ENCODE peak calls at places on chromosomes 7 and 10, in five cellular contexts. W is pancreas, N is endodermal cell, Z is HCT116, Y is GM23248. M is an unnamed sample. For H3K4me1, the result is how much of the 10 kb centered on the place peaks cover.

GRCh38 chr7:102279537-102280400 is 6.9 kb upstream of the SH2B2 start:
- DNase-seq in W (no peak), N (peak), Z (peak), Y (peak), M (peak)

GRCh38 chr7:133196872-133197612 is 55.8 kb upstream of the EXOC4 start:
- DNase-seq in W (no peak), N (peak), Z (no peak), Y (no peak), M (no peak)

GRCh38 chr10:77784856-77785255 is 141.7 kb downstream of the DLG5 start:
- DNase-seq in W (no peak), N (no peak), Z (no peak), Y (peak), M (no peak)

GRCh38 chr10:17375936-17376584 is 78.3 kb downstream of the ST8SIA6 start:
- DNase-seq in W (no peak), N (peak), Z (no peak), Y (peak), M (no peak)

GRCh38 chr7:30347226-30348082 is 63.1 kb downstream of the ZNRF2 start:
- DNase-seq in W (no peak), N (no peak), Z (no peak), Y (no peak), M (no peak)

GRCh38 chr10:97333351-97333600 is 1.3 kb downstream of the FRAT2 start:
- DNase-seq in W (no peak), N (peak), Z (no peak), Y (peak), M (no peak)

GRCh38 chr10:124294811-124295770 is 123.6 kb downstream of the OAT start:
- DNase-seq in W (no peak), N (no peak), Z (no peak), Y (no peak), M (no peak)

GRCh38 chr10:103757531-103758293 is 97.7 kb downstream of the SH3PXD2A start:
- DNase-seq in W (no peak), N (peak), Z (no peak), Y (peak), M (peak)

GRCh38 chr7:55044318-55044717 is 25.5 kb downstream of the EGFR start:
- DNase-seq in W (peak), N (no peak), Z (no peak), Y (no peak), M (no peak)

GRCh38 chr10:42975558-42976352 is 101.1 kb upstream of the RET start:
- DNase-seq in W (peak), N (peak), Z (peak), Y (no peak), M (no peak)

GRCh38 chr10:4514445-4515108 is 311.4 kb upstream of the AKR1E2 start:
- DNase-seq in W (no peak), N (no peak), Z (no peak), Y (peak), M (peak)

GRCh38 chr7:143048827-143049226 is 3.3 kb upstream of the OR6V1 start:
- DNase-seq in W (no peak), N (no peak), Z (peak), Y (peak), M (no peak)

GRCh38 chr10:110600487-110601101 is 33.1 kb downstream of the SMC3 start:
- DNase-seq in W (no peak), N (peak), Z (peak), Y (peak), M (no peak)

GRCh38 chr7:35593896-35594295 is 101.0 kb downstream of the HERPUD2 start:
- DNase-seq in W (no peak), N (peak), Z (peak), Y (no peak), M (no peak)

GRCh38 chr10:60570272-60570865 is 180.7 kb upstream of the ANK3 start:
- DNase-seq in W (no peak), N (no peak), Z (no peak), Y (no peak), M (no peak)

GRCh38 chr10:43125881-43126731 is 12.1 kb upstream of the CSGALNACT2 start:
- DNase-seq in W (no peak), N (peak), Z (no peak), Y (no peak), M (no peak)

GRCh38 chr10:24897326-24897926 is 55.0 kb downstream of the PRTFDC1 start:
- DNase-seq in W (no peak), N (peak), Z (peak), Y (peak), M (no peak)

GRCh38 chr10:95739046-95739445 is 16.9 kb upstream of the ENTPD1 start:
- DNase-seq in W (no peak), N (no peak), Z (no peak), Y (no peak), M (no peak)

GRCh38 chr7:598899-599298 is 79.3 kb upstream of the PDGFA start:
- DNase-seq in W (no peak), N (no peak), Z (no peak), Y (no peak), M (no peak)

GRCh38 chr10:70302292-70302691 is 18.5 kb upstream of the NPFFR1 start:
- DNase-seq in W (no peak), N (no peak), Z (no peak), Y (peak), M (no peak)

GRCh38 chr10:72186633-72187330 is 29.0 kb upstream of the ANAPC16 start:
- DNase-seq in W (no peak), N (no peak), Z (no peak), Y (peak), M (no peak)

GRCh38 chr7:100093498-100093897 is 4.7 kb downstream of the COPS6 start:
- DNase-seq in W (no peak), N (peak), Z (no peak), Y (no peak), M (no peak)

GRCh38 chr7:17492437-17492836 is 194.0 kb downstream of the AHR start:
- DNase-seq in W (no peak), N (no peak), Z (no peak), Y (no peak), M (no peak)

GRCh38 chr7:157515342-157516041 is 178.7 kb downstream of the DNAJB6 start:
- DNase-seq in W (no peak), N (peak), Z (no peak), Y (no peak), M (no peak)

GRCh38 chr10:86673216-86673826 is 5.0 kb downstream of the LDB3 start:
- DNase-seq in W (no peak), N (no peak), Z (no peak), Y (no peak), M (no peak)

GRCh38 chr10:110409926-110410325 is 87.8 kb upstream of the DUSP5 start:
- DNase-seq in W (no peak), N (no peak), Z (no peak), Y (peak), M (no peak)

GRCh38 chr10:110681023-110681681 is 37.0 kb downstream of the RBM20 start:
- DNase-seq in W (no peak), N (peak), Z (peak), Y (peak), M (peak)

GRCh38 chr7:152711444-152711944 is 35.6 kb upstream of the XRCC2 start:
- DNase-seq in W (no peak), N (no peak), Z (no peak), Y (no peak), M (no peak)
- H3K4me3 ChIP-seq in W (no peak), N (no peak), Z (peak), Y (no peak), M (no peak)

GRCh38 chr7:104928721-104929400 is 85.1 kb upstream of the KMT2E start:
- DNase-seq in W (no peak), N (no peak), Z (no peak), Y (no peak), M (no peak)
- H3K4me1 ChIP-seq in W (under half), N (under half), Z (under half), Y (under half), M (under half)

GRCh38 chr7:6271091-6271658 is 1.2 kb downstream of the CYTH3 start:
- DNase-seq in W (peak), N (peak), Z (no peak), Y (peak), M (peak)

GRCh38 chr7:6273917-6274630 is 1.6 kb upstream of the CYTH3 start:
- DNase-seq in W (no peak), N (peak), Z (no peak), Y (no peak), M (no peak)

GRCh38 chr7:6272481-6273323 is at the start of gene CYTH3:
- DNase-seq in W (peak), N (peak), Z (no peak), Y (peak), M (peak)

GRCh38 chr7:6273380-6273837 is 985 bp upstream of the CYTH3 start:
- DNase-seq in W (peak), N (no peak), Z (no peak), Y (no peak), M (no peak)

GRCh38 chr7:6271694-6272371 is 591 bp downstream of the CYTH3 start:
- DNase-seq in W (peak), N (peak), Z (no peak), Y (peak), M (peak)
- H3K27ac ChIP-seq in W (no peak), N (no peak), Z (no peak), Y (peak), M (peak)

GRCh38 chr7:92830532-92831110 is 5.8 kb downstream of the CDK6 start:
- DNase-seq in W (no peak), N (no peak), Z (no peak), Y (peak), M (no peak)
- H3K4me3 ChIP-seq in W (peak), N (peak), Z (no peak), Y (peak), M (peak)

GRCh38 chr7:107690611-107691010 is 30.0 kb downstream of the SLC26A4 start:
- DNase-seq in W (no peak), N (no peak), Z (no peak), Y (no peak), M (no peak)
- H3K4me1 ChIP-seq in W (under half), N (under half), Z (under half), Y (under half), M (under half)

DNA sequence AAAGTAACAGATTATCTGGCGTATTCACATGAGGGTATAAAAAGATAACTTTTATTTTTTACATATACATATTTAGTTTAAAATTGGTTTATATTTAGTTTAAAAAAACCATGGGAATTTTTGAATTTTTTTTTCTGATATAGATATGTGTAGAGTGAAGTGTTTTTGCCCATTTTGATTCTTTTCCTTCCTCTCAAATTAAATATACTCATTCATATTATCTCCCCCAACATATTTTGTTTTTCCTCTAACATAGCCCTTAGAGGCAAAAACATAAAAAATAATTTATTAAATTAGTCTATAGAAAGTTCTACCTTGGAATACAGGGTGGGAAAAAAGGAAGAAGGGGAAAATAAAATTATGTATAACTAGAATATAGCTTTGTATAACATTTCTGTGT is 137.7 kb downstream of the CPED1 start:
- DNase-seq in W (no peak), N (no peak), Z (no peak), Y (no peak), M (no peak)
- H3K27ac ChIP-seq in W (no peak), N (no peak), Z (no peak), Y (no peak), M (no peak)

DNA sequence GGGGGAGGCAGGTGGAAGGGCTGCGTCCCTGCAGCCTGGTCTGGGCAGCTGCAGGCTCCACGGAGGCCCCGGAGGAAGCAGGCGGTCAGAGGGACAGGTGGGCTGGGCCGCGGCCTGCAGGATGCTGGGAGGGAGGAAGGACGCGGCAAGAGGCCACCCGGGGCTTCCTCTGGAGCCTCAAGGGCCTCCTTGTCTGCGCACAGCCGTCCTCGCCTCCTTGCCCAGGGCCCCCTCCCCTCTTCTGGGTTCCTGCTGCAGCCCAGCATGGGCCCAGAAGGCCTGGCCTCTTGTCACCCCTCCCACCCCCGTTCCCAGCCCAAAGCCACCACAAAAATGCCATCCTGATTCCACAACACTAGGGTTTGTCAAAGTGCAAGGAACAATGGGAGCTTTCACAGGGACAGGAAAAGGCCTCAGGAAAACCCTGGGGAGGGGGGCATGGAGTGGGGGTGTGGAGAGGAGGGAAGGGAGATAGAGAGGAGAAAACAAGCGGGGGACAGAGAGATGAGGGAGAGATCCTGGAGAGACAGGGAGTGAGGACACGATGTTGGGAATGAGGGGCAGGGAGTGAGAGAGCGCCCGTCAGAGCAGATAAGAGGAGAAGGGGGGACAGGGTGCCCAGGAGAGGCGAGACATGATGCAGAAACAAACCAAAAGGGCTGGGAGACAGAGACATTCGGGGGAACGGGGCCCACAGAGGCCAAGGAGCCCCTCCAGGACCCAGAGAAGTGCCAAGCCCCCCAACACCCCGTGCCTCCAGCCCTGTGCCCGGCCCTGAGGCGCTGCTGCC is 41.8 kb downstream of the ZCCHC24 start:
- DNase-seq in W (peak), N (peak), Z (no peak), Y (no peak), M (peak)
- H3K4me3 ChIP-seq in W (no peak), N (peak), Z (no peak), Y (peak), M (peak)